ENCODE peak calls at places on chromosomes 4 and X, in four cellular contexts. One of them, this sample, is unnamed.

GRCh38 chrX:69365755-69366154 is 138.4 kb upstream of the NALF2 start:
- DNase-seq in ovary: no peak
- DNase-seq in pancreas: no peak
- DNase-seq in stimulated activated CD4-positive, alpha-beta T cell treated with anti-CD3 and anti-CD28 coated beads, Interleukin-15, amount 100 ng/mL, for 1 hour: no peak
- DNase-seq in this sample: no peak

GRCh38 chr4:173647902-173648301 is 117.9 kb upstream of the HAND2 start:
- DNase-seq in pancreas: no peak
- DNase-seq in ovary: no peak
- DNase-seq in stimulated activated CD4-positive, alpha-beta T cell treated with anti-CD3 and anti-CD28 coated beads, Interleukin-15, amount 100 ng/mL, for 1 hour: no peak
- DNase-seq in this sample: no peak

GRCh38 chr4:1300466-1301455 is 11.1 kb downstream of the MAEA start:
- DNase-seq in pancreas: peak
- DNase-seq in ovary: no peak
- DNase-seq in stimulated activated CD4-positive, alpha-beta T cell treated with anti-CD3 and anti-CD28 coated beads, Interleukin-15, amount 100 ng/mL, for 1 hour: no peak
- DNase-seq in this sample: no peak

GRCh38 chr4:38381788-38382187 is 282.2 kb upstream of the KLF3 start:
- DNase-seq in pancreas: no peak
- DNase-seq in ovary: peak
- DNase-seq in stimulated activated CD4-positive, alpha-beta T cell treated with anti-CD3 and anti-CD28 coated beads, Interleukin-15, amount 100 ng/mL, for 1 hour: no peak
- DNase-seq in this sample: no peak

GRCh38 chr4:110245567-110245966 is 47.2 kb upstream of the ELOVL6 start:
- DNase-seq in pancreas: no peak
- DNase-seq in ovary: no peak
- DNase-seq in stimulated activated CD4-positive, alpha-beta T cell treated with anti-CD3 and anti-CD28 coated beads, Interleukin-15, amount 100 ng/mL, for 1 hour: no peak
- DNase-seq in this sample: no peak

GRCh38 chr4:147840846-147841732 is 109.2 kb downstream of the ARHGAP10 start:
- DNase-seq in ovary: no peak
- DNase-seq in stimulated activated CD4-positive, alpha-beta T cell treated with anti-CD3 and anti-CD28 coated beads, Interleukin-15, amount 100 ng/mL, for 1 hour: no peak
- DNase-seq in pancreas: no peak
- DNase-seq in this sample: no peak

GRCh38 chr4:184590196-184590595 is 59.1 kb downstream of the CASP3 start:
- DNase-seq in stimulated activated CD4-positive, alpha-beta T cell treated with anti-CD3 and anti-CD28 coated beads, Interleukin-15, amount 100 ng/mL, for 1 hour: no peak
- DNase-seq in ovary: no peak
- DNase-seq in pancreas: no peak
- DNase-seq in this sample: no peak

GRCh38 chr4:173420821-173421220 is 21.9 kb upstream of the SCRG1 start:
- DNase-seq in pancreas: no peak
- DNase-seq in ovary: no peak
- DNase-seq in stimulated activated CD4-positive, alpha-beta T cell treated with anti-CD3 and anti-CD28 coated beads, Interleukin-15, amount 100 ng/mL, for 1 hour: no peak
- DNase-seq in this sample: no peak

GRCh38 chr4:4990857-4991540 is 28.3 kb downstream of the CYTL1 start:
- DNase-seq in pancreas: peak
- DNase-seq in ovary: peak
- DNase-seq in stimulated activated CD4-positive, alpha-beta T cell treated with anti-CD3 and anti-CD28 coated beads, Interleukin-15, amount 100 ng/mL, for 1 hour: no peak
- DNase-seq in this sample: peak

GRCh38 chr4:104490096-104490769 is 4.5 kb downstream of the CXXC4 start:
- DNase-seq in stimulated activated CD4-positive, alpha-beta T cell treated with anti-CD3 and anti-CD28 coated beads, Interleukin-15, amount 100 ng/mL, for 1 hour: no peak
- DNase-seq in pancreas: peak
- DNase-seq in ovary: peak
- DNase-seq in this sample: peak

GRCh38 chr4:142913461-142914030 is 67.4 kb upstream of the INPP4B start:
- DNase-seq in ovary: no peak
- DNase-seq in pancreas: no peak
- DNase-seq in stimulated activated CD4-positive, alpha-beta T cell treated with anti-CD3 and anti-CD28 coated beads, Interleukin-15, amount 100 ng/mL, for 1 hour: no peak
- DNase-seq in this sample: no peak